ENCODE peak calls at places on chromosomes 3 and 15, in eight cellular contexts. I is keratinocyte, G is cardiac muscle cell, D is neural progenitor cell, S is tibial nerve, V is heart right ventricle, W is uterus, P is ascending aorta. Y is an unnamed sample.

GRCh38 chr3:10322355-10322715 is 1.4 kb upstream of the SEC13 start:
- DNase-seq in I (no peak), G (no peak), D (peak; percentile 30), S (no peak), V (no peak), W (no peak), P (no peak), Y (no peak)

GRCh38 chr3:155097009-155097349 is 16.9 kb downstream of the MME start:
- DNase-seq in I (no peak), G (no peak), D (no peak), S (no peak), V (no peak), W (no peak), P (no peak), Y (no peak)

GRCh38 chr15:66496951-66497501 is 536 bp downstream of the SNAPC5 start:
- DNase-seq in I (no peak), G (no peak), D (no peak), S (no peak), V (no peak), W (no peak), P (no peak), Y (no peak)

GRCh38 chr3:124928333-124929202 is 6.0 kb downstream of the MUC13 start:
- DNase-seq in I (no peak), G (peak; percentile 67), D (peak; percentile 75), S (peak; percentile 85), V (peak; percentile 68), W (peak; percentile 52), P (peak; percentile 82), Y (peak; percentile 74)

GRCh38 chr15:72271895-72272212 is 500 bp downstream of the PARP6 start:
- DNase-seq in I (no peak), G (peak; percentile 21), D (peak; percentile 57), S (no peak), V (no peak), W (no peak), P (no peak), Y (no peak)

GRCh38 chr15:39365873-39366272 is 215.0 kb upstream of the THBS1 start:
- DNase-seq in I (no peak), G (no peak), D (no peak), S (no peak), V (no peak), W (no peak), P (no peak), Y (no peak)

GRCh38 chr3:111712294-111713180 is 117.4 kb upstream of the ZBED2 start:
- DNase-seq in I (peak; percentile 90), G (no peak), D (peak; percentile 16), S (no peak), V (peak; percentile 56), W (no peak), P (peak; percentile 82), Y (no peak)

GRCh38 chr3:14391033-14391432 is 11.4 kb upstream of the SLC6A6 start:
- DNase-seq in I (no peak), G (no peak), D (no peak), S (peak; percentile 32), V (no peak), W (peak; percentile 51), P (peak; percentile 81), Y (peak; percentile 47)

GRCh38 chr15:74144153-74144775 is 13.9 kb downstream of the ISLR2 start:
- DNase-seq in I (no peak), G (no peak), D (no peak), S (no peak), V (no peak), W (no peak), P (no peak), Y (no peak)

GRCh38 chr15:29871401-29871800 is 49.1 kb upstream of the TJP1 start:
- DNase-seq in I (no peak), G (no peak), D (no peak), S (no peak), V (peak; percentile 47), W (peak; percentile 80), P (peak; percentile 89), Y (no peak)

GRCh38 chr3:52176951-52177700 is 20.8 kb upstream of the ALAS1 start:
- DNase-seq in I (no peak), G (no peak), D (no peak), S (no peak), V (no peak), W (no peak), P (no peak), Y (peak; percentile 60)

GRCh38 chr3:18740631-18741583 is 315.8 kb upstream of the SATB1 start:
- DNase-seq in I (no peak), G (no peak), D (no peak), S (peak; percentile 13), V (no peak), W (no peak), P (peak; percentile 63), Y (no peak)

GRCh38 chr3:43177092-43177491 is 71.2 kb upstream of the POMGNT2 start:
- DNase-seq in I (no peak), G (no peak), D (no peak), S (no peak), V (no peak), W (no peak), P (peak; percentile 39), Y (no peak)

GRCh38 chr15:79918278-79918677 is 21.5 kb upstream of the MTHFS start:
- DNase-seq in I (no peak), G (no peak), D (peak; percentile 53), S (no peak), V (no peak), W (no peak), P (no peak), Y (no peak)

GRCh38 chr15:95162967-95163531 is 931.7 kb downstream of the MCTP2 start:
- DNase-seq in I (no peak), G (no peak), D (no peak), S (peak; percentile 24), V (no peak), W (peak; percentile 39), P (peak; percentile 68), Y (no peak)

GRCh38 chr15:83282859-83283812 is 1.3 kb downstream of the BNC1 start:
- DNase-seq in I (no peak), G (peak; percentile 74), D (peak; percentile 76), S (no peak), V (peak; percentile 18), W (no peak), P (no peak), Y (no peak)

GRCh38 chr3:72820405-72820804 is 27.8 kb downstream of the SHQ1 start:
- DNase-seq in I (no peak), G (no peak), D (no peak), S (peak; percentile 31), V (peak; percentile 82), W (no peak), P (no peak), Y (peak; percentile 42)
- H3K4me3 ChIP-seq in I (no peak overlapping the region), G (no peak overlapping the region), D (no peak overlapping the region), S (no peak overlapping the region), V (no peak overlapping the region), W (no peak overlapping the region), P (no peak overlapping the region), Y (no peak overlapping the region)

GRCh38 chr3:185656321-185656840 is 70.3 kb downstream of the SENP2 start:
- DNase-seq in I (peak; percentile 90), G (no peak), D (no peak), S (peak; percentile 76), V (peak; percentile 36), W (peak; percentile 79), P (peak; percentile 90), Y (no peak)

GRCh38 chr3:185653949-185654757 is 68.1 kb downstream of the SENP2 start:
- DNase-seq in I (no peak), G (no peak), D (no peak), S (no peak), V (no peak), W (no peak), P (no peak), Y (no peak)

GRCh38 chr3:185654758-185655145 is 68.7 kb downstream of the SENP2 start:
- DNase-seq in I (no peak), G (no peak), D (no peak), S (no peak), V (no peak), W (no peak), P (no peak), Y (no peak)

GRCh38 chr3:185657211-185657610 is 71.1 kb downstream of the SENP2 start:
- DNase-seq in I (no peak), G (no peak), D (no peak), S (no peak), V (no peak), W (no peak), P (no peak), Y (no peak)

GRCh38 chr3:185655426-185656320 is 69.6 kb downstream of the SENP2 start:
- DNase-seq in I (no peak), G (no peak), D (no peak), S (no peak), V (no peak), W (no peak), P (no peak), Y (no peak)
- H3K27ac ChIP-seq in I (peak overlapping the region; percentile 88), G (no peak overlapping the region), D (no peak overlapping the region), S (peak overlapping the region; percentile 92), V (peak overlapping the region; percentile 72), W (peak overlapping the region; percentile 85), P (peak overlapping the region; percentile 74), Y (peak overlapping the region; percentile 73)

GRCh38 chr3:37308247-37308646 is 133.9 kb upstream of the LRRFIP2 start:
- DNase-seq in I (no peak), G (peak; percentile 28), D (peak; percentile 26), S (no peak), V (no peak), W (no peak), P (no peak), Y (no peak)
- TF ChIP-seq CTCF in I (no peak), G (peak; percentile 29), D (peak; percentile 55), S (peak; percentile 22), V (no peak), W (no peak), P (peak; percentile 45), Y (peak; percentile 48)

DNA sequence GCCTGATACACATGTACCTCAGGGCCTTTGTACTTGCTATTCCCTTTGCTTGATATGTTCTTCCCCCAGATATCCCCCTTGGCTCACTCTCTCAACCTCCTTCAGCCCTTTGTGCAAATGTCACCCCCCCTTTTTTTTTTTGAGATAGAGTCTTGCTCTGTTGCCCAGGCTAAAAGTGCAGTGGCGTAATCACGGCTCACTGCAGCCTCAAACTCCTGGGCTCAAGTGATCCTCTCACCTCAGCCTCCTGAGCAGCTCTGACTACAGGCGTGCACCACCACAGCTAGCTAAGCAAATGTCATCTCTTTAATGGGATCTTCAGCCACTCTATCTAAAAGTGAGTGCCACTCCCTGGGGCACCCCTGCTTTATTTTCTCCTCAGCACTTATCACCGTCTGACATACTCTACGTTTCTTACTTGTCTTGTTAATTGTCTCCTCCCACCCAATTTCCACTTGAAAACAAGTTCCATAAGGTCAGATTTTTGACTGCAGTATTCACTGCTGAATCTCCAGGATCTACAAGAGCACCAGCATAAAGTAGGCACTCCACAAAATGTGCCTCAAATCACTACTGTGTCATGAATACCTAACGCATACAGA is 14.6 kb downstream of the IP6K2 start:
- DNase-seq in I (no peak), G (no peak), D (no peak), S (no peak), V (no peak), W (no peak), P (no peak), Y (no peak)
- H3K4me3 ChIP-seq in I (no peak overlapping the region), G (no peak overlapping the region), D (no peak overlapping the region), S (no peak overlapping the region), V (no peak overlapping the region), W (no peak overlapping the region), P (no peak overlapping the region), Y (no peak overlapping the region)

DNA sequence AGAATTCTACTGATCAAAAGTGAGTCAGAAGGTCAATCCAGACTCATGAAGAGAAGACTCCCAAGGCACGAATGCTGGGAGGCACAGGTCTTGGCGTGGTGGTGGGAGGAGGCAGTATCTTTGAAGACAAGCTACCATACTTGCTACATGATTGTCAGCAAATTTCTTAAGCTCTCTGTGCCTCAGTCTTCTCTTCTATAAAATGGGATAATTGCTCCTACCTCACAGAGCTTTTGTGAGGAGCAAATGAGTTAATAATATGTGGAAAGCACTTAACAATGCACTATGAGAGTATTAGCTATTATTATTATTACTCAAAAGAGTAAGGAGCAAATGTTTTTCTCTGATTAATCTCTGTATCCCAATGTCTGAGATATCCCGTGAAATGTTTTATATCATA is 36.2 kb downstream of the EHD4 start:
- DNase-seq in I (no peak), G (no peak), D (no peak), S (no peak), V (no peak), W (no peak), P (no peak), Y (no peak)
- H3K27ac ChIP-seq in I (no peak overlapping the region), G (no peak overlapping the region), D (no peak overlapping the region), S (no peak overlapping the region), V (peak overlapping the region; percentile 81), W (peak overlapping the region; percentile 47), P (peak overlapping the region; percentile 59), Y (peak overlapping the region; percentile 37)